ENCODE peak calls at places on chromosomes 11 and 22, in seven cellular contexts. X, Z, R, W, Y, M and J are unnamed samples.

GRCh38 chr11:8566613-8567210 is 27.3 kb downstream of the STK33 start:
- DNase-seq in X (no peak), Z (no peak), R (no peak), W (peak; percentile 34), Y (peak; percentile 61), M (peak; percentile 5), J (no peak)

GRCh38 chr11:132140056-132140455 is 769.6 kb downstream of the NTM start:
- DNase-seq in X (no peak), Z (no peak), R (no peak), W (no peak), Y (no peak), M (no peak), J (no peak)

GRCh38 chr11:74791333-74792100 is 42.9 kb downstream of the RNF169 start:
- DNase-seq in X (no peak), Z (no peak), R (no peak), W (no peak), Y (no peak), M (no peak), J (no peak)

GRCh38 chr11:109956124-109956793 is 136.9 kb upstream of the ZC3H12C start:
- DNase-seq in X (no peak), Z (no peak), R (no peak), W (no peak), Y (no peak), M (no peak), J (no peak)

GRCh38 chr11:36376315-36376887 is 80.3 kb downstream of the PRR5L start:
- DNase-seq in X (no peak), Z (peak; percentile 74), R (peak; percentile 52), W (peak; percentile 62), Y (peak; percentile 19), M (no peak), J (peak; percentile 58)

GRCh38 chr11:70951139-70951804 is 301.1 kb downstream of the SHANK2 start:
- DNase-seq in X (no peak), Z (no peak), R (no peak), W (no peak), Y (no peak), M (no peak), J (no peak)

GRCh38 chr11:9982796-9983579 is 311.0 kb downstream of the SBF2 start:
- DNase-seq in X (peak; percentile 39), Z (no peak), R (peak; percentile 48), W (peak; percentile 65), Y (peak; percentile 51), M (no peak), J (peak; percentile 79)

GRCh38 chr11:22808559-22809197 is 20.9 kb downstream of the SVIP start:
- DNase-seq in X (no peak), Z (no peak), R (no peak), W (no peak), Y (no peak), M (no peak), J (no peak)

GRCh38 chr11:112524808-112525207 is 264.1 kb upstream of the PLET1 start:
- DNase-seq in X (no peak), Z (no peak), R (no peak), W (no peak), Y (no peak), M (no peak), J (no peak)

GRCh38 chr22:39719559-39720450 is 149.3 kb downstream of the CACNA1I start:
- DNase-seq in X (no peak), Z (no peak), R (no peak), W (no peak), Y (no peak), M (no peak), J (no peak)

GRCh38 chr22:25777870-25778269 is 35.9 kb downstream of the MYO18B start:
- DNase-seq in X (peak; percentile 46), Z (peak; percentile 17), R (no peak), W (peak; percentile 36), Y (peak; percentile 68), M (peak; percentile 11), J (no peak)

GRCh38 chr11:74909363-74909762 is 39.5 kb downstream of the XRRA1 start:
- DNase-seq in X (no peak), Z (no peak), R (no peak), W (no peak), Y (no peak), M (no peak), J (no peak)

GRCh38 chr11:35619754-35620640 is 1.7 kb downstream of the FJX1 start:
- DNase-seq in X (peak; percentile 49), Z (peak; percentile 70), R (peak; percentile 71), W (peak; percentile 49), Y (no peak), M (no peak), J (peak; percentile 88)

GRCh38 chr11:134037093-134037908 is 31.6 kb upstream of the JAM3 start:
- DNase-seq in X (peak; percentile 41), Z (peak; percentile 69), R (peak; percentile 75), W (peak; percentile 72), Y (peak; percentile 40), M (no peak), J (peak; percentile 79)

GRCh38 chr11:46129133-46129532 is 7.9 kb upstream of the PHF21A start:
- DNase-seq in X (no peak), Z (no peak), R (no peak), W (no peak), Y (no peak), M (no peak), J (no peak)

GRCh38 chr11:46332568-46333128 is 14.6 kb upstream of the DGKZ start:
- DNase-seq in X (no peak), Z (no peak), R (peak; percentile 55), W (no peak), Y (no peak), M (no peak), J (peak; percentile 53)

GRCh38 chr11:59615132-59615636 is 390 bp downstream of the OSBP start:
- DNase-seq in X (peak; percentile 63), Z (no peak), R (peak; percentile 43), W (peak; percentile 7), Y (no peak), M (no peak), J (peak; percentile 39)

GRCh38 chr11:75849917-75850316 is 34.9 kb downstream of the UVRAG start:
- DNase-seq in X (no peak), Z (no peak), R (no peak), W (no peak), Y (no peak), M (no peak), J (no peak)

GRCh38 chr11:112795142-112795815 is 165.9 kb upstream of the NCAM1 start:
- DNase-seq in X (peak; percentile 70), Z (peak; percentile 63), R (peak; percentile 67), W (peak; percentile 53), Y (peak; percentile 49), M (no peak), J (peak; percentile 77)

GRCh38 chr11:59158206-59159068 is 13.5 kb upstream of the DTX4 start:
- DNase-seq in X (peak; percentile 60), Z (peak; percentile 61), R (peak; percentile 54), W (peak; percentile 51), Y (peak; percentile 76), M (peak; percentile 25), J (peak; percentile 66)

GRCh38 chr11:2927851-2928604 is 1.2 kb downstream of the PHLDA2 start:
- DNase-seq in X (peak; percentile 38), Z (no peak), R (no peak), W (peak; percentile 48), Y (peak; percentile 36), M (no peak), J (no peak)

GRCh38 chr11:18733202-18733601 is 7.2 kb upstream of the IGSF22 start:
- DNase-seq in X (no peak), Z (no peak), R (no peak), W (no peak), Y (no peak), M (no peak), J (no peak)

GRCh38 chr11:18739684-18740083 is 13.7 kb upstream of the IGSF22 start:
- DNase-seq in X (peak; percentile 23), Z (no peak), R (no peak), W (no peak), Y (no peak), M (no peak), J (no peak)

GRCh38 chr11:18731949-18732821 is 6.2 kb upstream of the IGSF22 start:
- DNase-seq in X (peak; percentile 68), Z (peak; percentile 76), R (peak; percentile 77), W (peak; percentile 18), Y (peak; percentile 47), M (no peak), J (peak; percentile 67)

GRCh38 chr11:18737642-18738041 is 11.7 kb upstream of the IGSF22 start:
- DNase-seq in X (no peak), Z (no peak), R (no peak), W (no peak), Y (no peak), M (no peak), J (no peak)

GRCh38 chr11:18736590-18737148 is 10.7 kb upstream of the IGSF22 start:
- DNase-seq in X (peak; percentile 10), Z (no peak), R (peak; percentile 41), W (no peak), Y (no peak), M (no peak), J (peak; percentile 67)
- TF ChIP-seq CTCF in X (no peak), Z (no peak), R (no peak), W (no peak), Y (no peak), M (no peak), J (peak; percentile 43)

GRCh38 chr22:36532466-36532865 is 3.5 kb upstream of the EIF3D start:
- DNase-seq in X (no peak), Z (no peak), R (no peak), W (no peak), Y (no peak), M (no peak), J (no peak)
- TF ChIP-seq CTCF in X (no peak), Z (no peak), R (no peak), W (no peak), Y (no peak), M (no peak), J (no peak)

GRCh38 chr11:13009921-13010736 is 1.0 kb downstream of the RASSF10 start:
- DNase-seq in X (peak; percentile 51), Z (peak; percentile 51), R (peak; percentile 62), W (peak; percentile 50), Y (peak; percentile 21), M (no peak), J (peak; percentile 69)
- TF ChIP-seq CTCF in X (no peak), Z (no peak), R (no peak), W (no peak), Y (no peak), M (no peak), J (peak; percentile 17)

GRCh38 chr22:17131686-17132085 is 10.5 kb upstream of the TMEM121B start:
- DNase-seq in X (no peak), Z (no peak), R (peak; percentile 66), W (no peak), Y (no peak), M (no peak), J (no peak)
- TF ChIP-seq CTCF in X (no peak), Z (no peak), R (no peak), W (no peak), Y (no peak), M (no peak), J (peak; percentile 42)

GRCh38 chr11:66834539-66834845 is 8.7 kb upstream of the RCE1 start:
- DNase-seq in X (no peak), Z (no peak), R (no peak), W (no peak), Y (no peak), M (no peak), J (no peak)
- TF ChIP-seq CTCF in X (no peak), Z (peak; percentile 47), R (no peak), W (no peak), Y (no peak), M (no peak), J (no peak)